ENCODE peak calls at places on chromosome 3, in nine cellular contexts. F, J, O, X, S, H, D, V and C are unnamed samples.

GRCh38 chr3:185341616-185342457 is 21.1 kb upstream of the MAP3K13 start:
- DNase-seq in O (no peak), X (no peak), F (no peak), S (no peak), V (no peak), H (no peak), D (no peak), J (no peak), C (no peak)

GRCh38 chr3:62101488-62101887 is 271.9 kb downstream of the FEZF2 start:
- DNase-seq in F (no peak), D (no peak), O (no peak), X (no peak), J (no peak), V (no peak), S (no peak), H (no peak), C (no peak)

GRCh38 chr3:127172670-127173515 is 20.0 kb upstream of the PRR23E start:
- DNase-seq in V (no peak), J (no peak), D (peak), O (peak), H (no peak), X (peak), F (no peak), S (peak), C (no peak)

GRCh38 chr3:126679318-126679751 is 24.4 kb upstream of the TXNRD3 start:
- DNase-seq in V (peak), F (peak), S (peak), O (peak), D (peak), H (peak), J (peak), X (peak), C (peak)

GRCh38 chr3:178562143-178562868 is 26.1 kb downstream of the KCNMB2 start:
- DNase-seq in X (no peak), V (no peak), J (no peak), S (no peak), O (no peak), F (no peak), D (no peak), H (no peak), C (no peak)

GRCh38 chr3:115937054-115937453 is 313.7 kb downstream of the GAP43 start:
- DNase-seq in J (no peak), O (no peak), X (no peak), V (no peak), F (no peak), H (no peak), D (peak), S (no peak), C (no peak)

GRCh38 chr3:113157408-113157980 is 53.9 kb upstream of the BOC start:
- DNase-seq in O (no peak), F (no peak), J (no peak), X (no peak), H (no peak), D (no peak), S (no peak), V (no peak), C (no peak)

GRCh38 chr3:128353991-128354687 is 112.6 kb downstream of the DNAJB8 start:
- DNase-seq in F (no peak), D (no peak), S (no peak), J (no peak), O (no peak), V (no peak), X (no peak), H (no peak), C (no peak)

GRCh38 chr3:93843981-93844380 is 129.7 kb downstream of the PROS1 start:
- DNase-seq in X (no peak), H (no peak), J (no peak), D (peak), O (no peak), V (no peak), F (no peak), S (no peak), C (no peak)

GRCh38 chr3:189839576-189839975 is 208.4 kb downstream of the TP63 start:
- DNase-seq in D (peak), F (no peak), J (no peak), H (no peak), S (no peak), O (no peak), X (no peak), V (no peak), C (no peak)

GRCh38 chr3:190261015-190261414 is 61.2 kb downstream of the CLDN1 start:
- DNase-seq in J (no peak), X (no peak), F (no peak), O (no peak), D (no peak), H (no peak), V (no peak), S (no peak), C (no peak)